ENCODE peak calls at places on chromosome 9, in five cellular contexts. B, S, U, Z and O are unnamed samples.

GRCh38 chr9:79256691-79257213 is 315.0 kb upstream of the TLE4 start:
- DNase-seq in B (peak; percentile 26), S (no peak), U (peak; percentile 2), Z (no peak), O (peak; percentile 97)

GRCh38 chr9:137176302-137177182 is 4.7 kb upstream of the TMEM210 start:
- DNase-seq in B (peak; percentile 70), S (peak; percentile 79), U (peak; percentile 79), Z (peak; percentile 73), O (peak; percentile 77)

GRCh38 chr9:125537442-125538091 is 169.4 kb downstream of the MAPKAP1 start:
- DNase-seq in B (no peak), S (no peak), U (no peak), Z (peak; percentile 9), O (no peak)

GRCh38 chr9:113910036-113910639 is 34.0 kb downstream of the ZNF618 start:
- DNase-seq in B (no peak), S (no peak), U (peak; percentile 26), Z (no peak), O (no peak)

GRCh38 chr9:72441296-72442211 is 76.5 kb upstream of the ZFAND5 start:
- DNase-seq in B (no peak), S (no peak), U (peak; percentile 32), Z (peak; percentile 40), O (no peak)

GRCh38 chr9:34948438-34948837 is 9.6 kb upstream of the PHF24 start:
- DNase-seq in B (no peak), S (no peak), U (no peak), Z (no peak), O (no peak)

GRCh38 chr9:37944671-37945481 is 40.9 kb upstream of the SLC25A51 start:
- DNase-seq in B (peak; percentile 79), S (no peak), U (no peak), Z (no peak), O (no peak)

GRCh38 chr9:121773954-121774714 is 122.7 kb downstream of the DAB2IP start:
- DNase-seq in B (no peak), S (no peak), U (no peak), Z (no peak), O (peak; percentile 16)

GRCh38 chr9:116635908-116636307 is 51.2 kb upstream of the TRIM32 start:
- DNase-seq in B (no peak), S (no peak), U (no peak), Z (no peak), O (no peak)

GRCh38 chr9:127915325-127915752 is 1.5 kb downstream of the ST6GALNAC4 start:
- DNase-seq in B (no peak), S (no peak), U (no peak), Z (no peak), O (no peak)

GRCh38 chr9:33762343-33762742 is 33.0 kb upstream of the PRSS3 start:
- DNase-seq in B (no peak), S (no peak), U (no peak), Z (no peak), O (no peak)

GRCh38 chr9:33044677-33045282 is 19.7 kb downstream of the DNAJA1 start:
- DNase-seq in B (peak; percentile 81), S (peak; percentile 40), U (peak; percentile 72), Z (peak; percentile 67), O (peak; percentile 64)

GRCh38 chr9:87382902-87383301 is 114.8 kb upstream of the DAPK1 start:
- DNase-seq in B (no peak), S (no peak), U (no peak), Z (peak; percentile 69), O (no peak)

GRCh38 chr9:123637940-123638634 is 282.1 kb downstream of the CRB2 start:
- DNase-seq in B (no peak), S (no peak), U (peak; percentile 11), Z (no peak), O (peak; percentile 19)

GRCh38 chr9:34001308-34001707 is 47.4 kb downstream of the UBAP2 start:
- DNase-seq in B (no peak), S (no peak), U (no peak), Z (no peak), O (peak; percentile 59)

GRCh38 chr9:79577969-79578723 is 6.4 kb downstream of the TLE4 start:
- DNase-seq in B (no peak), S (no peak), U (no peak), Z (no peak), O (peak; percentile 7)

GRCh38 chr9:6845881-6846280 is 88.1 kb downstream of the KDM4C start:
- DNase-seq in B (peak; percentile 85), S (no peak), U (peak; percentile 34), Z (peak; percentile 59), O (peak; percentile 33)